ENCODE peak calls at places on chromosomes 7 and 10, in eight cellular contexts. U is breast epithelium; G is activated CD4-positive, CD25-positive, alpha-beta regulatory T cell; Z is stimulated activated CD8-positive, alpha-beta memory T cell treated with anti-CD3 and anti-CD28 coated beads, Interleukin-7, amount 100 ng/mL, for 48 hours; Q is neural progenitor cell; S is Calu3; D is activated T-helper 1 cell treated with anti-CD3 and anti-CD28 coated beads, Interleukin-2, amount 50 U/mL, for 16 hours; R is EL. A is an unnamed sample.

GRCh38 chr10:128633864-128634541 is 507.8 kb upstream of the MKI67 start:
- DNase-seq in U (no peak), Q (peak), R (no peak), S (no peak), D (no peak), G (no peak), Z (no peak), A (no peak)

GRCh38 chr10:48291190-48291589 is 15.3 kb upstream of the MAPK8 start:
- DNase-seq in G (no peak), D (no peak), U (no peak), S (peak), R (peak), Q (no peak), Z (no peak), A (no peak)

GRCh38 chr10:29651767-29652166 is 17.0 kb upstream of the SVIL start:
- DNase-seq in Q (no peak), G (no peak), R (no peak), U (no peak), D (no peak), S (no peak), Z (no peak), A (no peak)

GRCh38 chr7:118029881-118030422 is 154.0 kb upstream of the LSM8 start:
- DNase-seq in D (no peak), Z (no peak), R (no peak), U (no peak), G (no peak), S (no peak), Q (no peak), A (no peak)

GRCh38 chr7:139321071-139321745 is 19.9 kb upstream of the FMC1 start:
- DNase-seq in G (no peak), U (no peak), S (no peak), R (peak), Q (peak), D (no peak), Z (no peak), A (no peak)

GRCh38 chr10:9175200-9175599 is 1120.7 kb downstream of the GATA3 start:
- DNase-seq in S (no peak), Z (no peak), R (no peak), U (no peak), G (no peak), D (no peak), Q (no peak), A (no peak)

GRCh38 chr7:50246551-50246950 is 58.0 kb upstream of the IKZF1 start:
- DNase-seq in D (no peak), Z (no peak), R (no peak), U (no peak), S (no peak), G (no peak), Q (no peak), A (no peak)

GRCh38 chr7:514242-514641 is 5.4 kb downstream of the PDGFA start:
- DNase-seq in U (no peak), D (no peak), S (no peak), R (no peak), Q (no peak), G (no peak), Z (no peak), A (no peak)

GRCh38 chr7:46534593-46535271 is 613.7 kb upstream of the IGFBP3 start:
- DNase-seq in G (no peak), D (no peak), U (no peak), Q (peak), S (no peak), R (peak), Z (no peak), A (no peak)

GRCh38 chr7:47335071-47335470 is 246.8 kb downstream of the TNS3 start:
- DNase-seq in U (no peak), D (no peak), G (no peak), Q (no peak), R (no peak), S (no peak), Z (no peak), A (no peak)

GRCh38 chr7:115840702-115841101 is 189.9 kb downstream of the TFEC start:
- DNase-seq in D (no peak), G (no peak), R (peak), U (no peak), S (no peak), Q (no peak), Z (no peak), A (no peak)

GRCh38 chr10:124534231-124534798 is 72.7 kb downstream of the LHPP start:
- DNase-seq in G (no peak), Z (no peak), R (no peak), S (no peak), U (no peak), Q (peak), D (no peak), A (no peak)

GRCh38 chr7:153386581-153386980 is 627.0 kb downstream of the ACTR3B start:
- DNase-seq in U (no peak), R (no peak), Z (no peak), Q (no peak), G (no peak), D (no peak), S (no peak), A (no peak)

GRCh38 chr7:7795736-7796135 is 77.3 kb upstream of the RPA3 start:
- DNase-seq in G (no peak), D (no peak), U (no peak), R (peak), Q (no peak), S (peak), Z (no peak), A (no peak)

GRCh38 chr7:105352018-105352612 is 36.6 kb downstream of the SRPK2 start:
- DNase-seq in D (peak), S (no peak), U (peak), Z (peak), R (peak), Q (no peak), G (no peak), A (peak)

GRCh38 chr10:73589538-73590126 is 1.5 kb downstream of the USP54 start:
- DNase-seq in S (peak), Q (no peak), Z (no peak), D (no peak), R (peak), U (no peak), G (no peak), A (no peak)

GRCh38 chr10:72954596-72955569 is at the start of gene PLA2G12B:
- DNase-seq in R (no peak), U (no peak), G (no peak), Z (no peak), D (no peak), S (no peak), Q (peak), A (no peak)

GRCh38 chr10:88226891-88227290 is 356.2 kb downstream of the RNLS start:
- DNase-seq in Z (no peak), D (no peak), G (no peak), S (no peak), U (no peak), R (no peak), Q (no peak), A (no peak)

GRCh38 chr10:98332623-98333269 is 64.8 kb upstream of the LOXL4 start:
- DNase-seq in G (no peak), S (no peak), R (no peak), Z (no peak), D (no peak), Q (no peak), U (no peak), A (no peak)

GRCh38 chr7:155058861-155059355 is 11.2 kb upstream of the HTR5A start:
- DNase-seq in G (no peak), R (no peak), Q (no peak), S (no peak), U (no peak), D (no peak), Z (no peak), A (no peak)

GRCh38 chr7:95871078-95871848 is 98.9 kb downstream of the DYNC1I1 start:
- DNase-seq in U (no peak), R (peak), G (no peak), Q (peak), Z (no peak), D (no peak), S (peak), A (peak)

GRCh38 chr7:157580324-157580723 is 243.5 kb downstream of the DNAJB6 start:
- DNase-seq in S (no peak), U (no peak), Z (no peak), Q (no peak), G (no peak), D (no peak), R (no peak), A (no peak)

GRCh38 chr7:73512018-73512780 is 9.9 kb downstream of the BAZ1B start:
- DNase-seq in R (no peak), D (no peak), G (no peak), Z (no peak), Q (no peak), S (no peak), U (no peak), A (no peak)

GRCh38 chr7:3552499-3552898 is 251.4 kb downstream of the SDK1 start:
- DNase-seq in S (no peak), D (no peak), G (no peak), Q (no peak), Z (no peak), U (no peak), R (no peak), A (no peak)

GRCh38 chr7:125406111-125406510 is 476.5 kb upstream of the POT1 start:
- DNase-seq in D (no peak), R (no peak), Z (no peak), Q (no peak), G (no peak), U (no peak), S (no peak), A (no peak)

GRCh38 chr7:85554294-85554877 is 367.5 kb upstream of the SEMA3D start:
- DNase-seq in R (peak), G (no peak), S (peak), U (no peak), Q (peak), D (no peak), Z (no peak), A (no peak)

GRCh38 chr7:19105546-19105945 is 11.9 kb downstream of the TWIST1 start:
- DNase-seq in U (no peak), Q (no peak), D (no peak), S (no peak), G (no peak), Z (no peak), R (peak), A (no peak)

GRCh38 chr7:20146461-20146860 is 70.7 kb downstream of the MACC1 start:
- DNase-seq in U (no peak), G (no peak), Q (no peak), Z (no peak), D (no peak), R (no peak), S (no peak), A (no peak)

GRCh38 chr10:63262674-63263073 is 129.5 kb downstream of the NRBF2 start:
- DNase-seq in R (no peak), Q (no peak), S (no peak), D (no peak), Z (no peak), U (no peak), G (no peak), A (no peak)

GRCh38 chr7:85184599-85185354 is 2.1 kb downstream of the SEMA3D start:
- DNase-seq in R (peak), G (no peak), S (no peak), Q (peak), D (no peak), Z (no peak), U (no peak), A (no peak)

GRCh38 chr7:77327932-77328628 is 88.1 kb downstream of the GSAP start:
- DNase-seq in R (peak), Z (no peak), Q (no peak), G (no peak), S (no peak), U (no peak), D (no peak), A (no peak)

GRCh38 chr10:122939819-122940543 is 14.0 kb downstream of the C10orf88 start:
- DNase-seq in R (peak), Q (no peak), U (no peak), G (no peak), S (no peak), Z (no peak), D (no peak), A (no peak)

A was measured in memory B cell.